ENCODE peak calls at places on chromosome 4, in ten cellular contexts. E is SJSA1; U is heart right ventricle; N is AG08396; D is Karpas-422; F is stimulated activated CD8-positive, alpha-beta memory T cell treated with anti-CD3 and anti-CD28 coated beads, Interleukin-7, amount 100 ng/mL, for 24 hours; Z is GDM1; R is SK-N-DZ; O is T-helper 2 cell; J is cardiac muscle cell. S is an unnamed sample.

GRCh38 chr4:172270421-172270820 is 457.2 kb downstream of the GALNTL6 start:
- DNase-seq in U (no peak), F (no peak), D (no peak), N (no peak), J (no peak), R (no peak), O (no peak), Z (no peak), E (no peak), S (no peak)

GRCh38 chr4:89922881-89923280 is 28.2 kb downstream of the MMRN1 start:
- DNase-seq in D (no peak), F (no peak), N (no peak), Z (no peak), E (no peak), J (no peak), R (no peak), U (no peak), O (no peak), S (no peak)

GRCh38 chr4:24091632-24092240 is 201.9 kb upstream of the PPARGC1A start:
- DNase-seq in R (no peak), F (no peak), J (peak; percentile 9), E (no peak), U (no peak), O (no peak), Z (no peak), D (no peak), N (no peak), S (no peak)

GRCh38 chr4:118684873-118685811 is at the start of gene METTL14:
- DNase-seq in E (peak; percentile 89), U (peak; percentile 93), F (peak; percentile 77), O (peak; percentile 60), D (peak; percentile 97), N (peak; percentile 86), Z (peak; percentile 80), R (peak; percentile 93), J (peak; percentile 95), S (peak; percentile 93)

GRCh38 chr4:67939195-67939594 is 24.1 kb downstream of the TMPRSS11A start:
- DNase-seq in E (no peak), N (no peak), O (no peak), Z (no peak), D (no peak), J (no peak), F (no peak), U (no peak), R (no peak), S (no peak)

GRCh38 chr4:25532579-25532978 is 123.1 kb upstream of the SLC34A2 start:
- DNase-seq in F (no peak), J (no peak), N (no peak), O (no peak), E (no peak), D (no peak), Z (no peak), R (no peak), U (no peak), S (no peak)

GRCh38 chr4:155679343-155679742 is 12.7 kb downstream of the GUCY1A1 start:
- DNase-seq in Z (no peak), U (no peak), R (no peak), D (peak; percentile 85), O (no peak), F (no peak), J (peak; percentile 78), N (peak; percentile 41), E (no peak), S (no peak)

GRCh38 chr4:104896623-104897296 is 249.9 kb upstream of the TET2 start:
- DNase-seq in U (no peak), Z (no peak), D (no peak), E (no peak), R (peak; percentile 9), J (no peak), O (no peak), N (no peak), F (no peak), S (no peak)

GRCh38 chr4:46404961-46405360 is 15.0 kb upstream of the GABRA2 start:
- DNase-seq in D (no peak), R (peak; percentile 29), U (no peak), F (no peak), Z (no peak), E (no peak), N (no peak), J (peak; percentile 20), O (no peak), S (no peak)